ENCODE peak calls at places on chromosomes 13 and 19, in four cellular contexts. T is HFF-Myc, Y is NCI-H460, A is GM13977. G is an unnamed sample.

GRCh38 chr19:44777715-44778347 is at the start of gene CBLC:
- DNase-seq in T (no peak), Y (no peak), A (no peak), G (no peak)

GRCh38 chr19:6238256-6238642 is 41.5 kb downstream of the MLLT1 start:
- DNase-seq in T (no peak), Y (no peak), A (no peak), G (no peak)

GRCh38 chr13:21813110-21813509 is 142.2 kb downstream of the FGF9 start:
- DNase-seq in T (no peak), Y (no peak), A (no peak), G (no peak)

GRCh38 chr19:50199254-50199545 is 4.2 kb upstream of the MYH14 start:
- DNase-seq in T (no peak), Y (no peak), A (no peak), G (no peak)

GRCh38 chr19:5309438-5310204 is 31.0 kb downstream of the PTPRS start:
- DNase-seq in T (no peak), Y (no peak), A (no peak), G (no peak)

GRCh38 chr19:46732172-46732938 is 13.5 kb upstream of the FKRP start:
- DNase-seq in T (no peak), Y (no peak), A (no peak), G (no peak)

GRCh38 chr13:112808377-112809140 is 118.7 kb downstream of the ATP11A start:
- DNase-seq in T (no peak), Y (no peak), A (no peak), G (no peak)

GRCh38 chr19:49150944-49151243 is 4.3 kb downstream of the HRC start:
- DNase-seq in T (no peak), Y (no peak), A (no peak), G (no peak)

GRCh38 chr19:5691205-5691929 is 1.3 kb downstream of the RPL36 start:
- DNase-seq in T (no peak), Y (no peak), A (no peak), G (no peak)

G was measured in GM20000.